ENCODE peak calls at places on chromosomes 6 and 20, in four cellular contexts. One of them, this sample, is unnamed.
A peak's percentile ranks its signal among the peaks of the same experiment; 100 is the strongest.

GRCh38 chr6:85126448-85127178 is 323.3 kb upstream of the NT5E start:
- DNase-seq in HepG2: peak; percentile 52
- DNase-seq in H1: peak; percentile 31
- DNase-seq in K562: peak; percentile 39
- DNase-seq in this sample: peak; percentile 73

GRCh38 chr20:36506253-36506652 is 35.1 kb upstream of the MYL9 start:
- DNase-seq in HepG2: peak; percentile 63
- DNase-seq in H1: no peak
- DNase-seq in K562: peak; percentile 30
- DNase-seq in this sample: peak; percentile 44

GRCh38 chr6:75204222-75204958 is 1.5 kb downstream of the COL12A1 start:
- DNase-seq in HepG2: peak; percentile 40
- DNase-seq in H1: no peak
- DNase-seq in K562: peak; percentile 26
- DNase-seq in this sample: peak; percentile 67

GRCh38 chr6:87078983-87079616 is 15.8 kb downstream of the CGA start:
- DNase-seq in HepG2: peak; percentile 71
- DNase-seq in H1: peak; percentile 51
- DNase-seq in K562: peak; percentile 77
- DNase-seq in this sample: peak; percentile 70

GRCh38 chr20:63627700-63628245 is 872 bp upstream of the GMEB2 start:
- DNase-seq in HepG2: no peak
- DNase-seq in H1: no peak
- DNase-seq in K562: peak; percentile 26
- DNase-seq in this sample: no peak

GRCh38 chr6:57305754-57306153 is 11.7 kb upstream of the PRIM2 start:
- DNase-seq in HepG2: no peak
- DNase-seq in H1: no peak
- DNase-seq in K562: no peak
- DNase-seq in this sample: no peak

GRCh38 chr6:122755901-122756300 is 23.6 kb upstream of the FABP7 start:
- DNase-seq in HepG2: no peak
- DNase-seq in H1: peak; percentile 84
- DNase-seq in K562: no peak
- DNase-seq in this sample: no peak

GRCh38 chr6:9020001-9020400 is 584.7 kb upstream of the SLC35B3 start:
- DNase-seq in HepG2: no peak
- DNase-seq in H1: no peak
- DNase-seq in K562: no peak
- DNase-seq in this sample: no peak

GRCh38 chr6:170489836-170490235 is 63.3 kb downstream of the PSMB1 start:
- DNase-seq in HepG2: no peak
- DNase-seq in H1: no peak
- DNase-seq in K562: no peak
- DNase-seq in this sample: no peak

GRCh38 chr6:83815631-83816030 is 37.5 kb upstream of the RIPPLY2 start:
- DNase-seq in HepG2: no peak
- DNase-seq in H1: no peak
- DNase-seq in K562: no peak
- DNase-seq in this sample: no peak

GRCh38 chr20:22686097-22686496 is 101.7 kb upstream of the FOXA2 start:
- DNase-seq in HepG2: peak; percentile 32
- DNase-seq in H1: peak; percentile 33
- DNase-seq in K562: peak; percentile 44
- DNase-seq in this sample: peak; percentile 80

GRCh38 chr6:115665310-115665709 is 395.4 kb downstream of the FRK start:
- DNase-seq in HepG2: no peak
- DNase-seq in H1: no peak
- DNase-seq in K562: no peak
- DNase-seq in this sample: no peak

GRCh38 chr6:112018619-112019416 is 35.1 kb upstream of the CCN6 start:
- DNase-seq in HepG2: peak; percentile 87
- DNase-seq in H1: no peak
- DNase-seq in K562: no peak
- DNase-seq in this sample: no peak

GRCh38 chr20:48010623-48011022 is 225.3 kb upstream of the SULF2 start:
- DNase-seq in HepG2: no peak
- DNase-seq in H1: no peak
- DNase-seq in K562: no peak
- DNase-seq in this sample: no peak

GRCh38 chr20:48006036-48006833 is 221.0 kb upstream of the SULF2 start:
- DNase-seq in HepG2: no peak
- DNase-seq in H1: no peak
- DNase-seq in K562: no peak
- DNase-seq in this sample: no peak

GRCh38 chr20:48011025-48011424 is 225.7 kb upstream of the SULF2 start:
- DNase-seq in HepG2: no peak
- DNase-seq in H1: no peak
- DNase-seq in K562: no peak
- DNase-seq in this sample: no peak

GRCh38 chr20:48007356-48007755 is 222.1 kb upstream of the SULF2 start:
- DNase-seq in HepG2: no peak
- DNase-seq in H1: no peak
- DNase-seq in K562: no peak
- DNase-seq in this sample: no peak

GRCh38 chr20:48008850-48009535 is 223.7 kb upstream of the SULF2 start:
- DNase-seq in HepG2: no peak
- DNase-seq in H1: no peak
- DNase-seq in K562: no peak
- DNase-seq in this sample: no peak
- TF ChIP-seq RNF2 in HepG2: no peak
- TF ChIP-seq RNF2 in H1: no peak
- TF ChIP-seq RNF2 in K562: no peak
- TF ChIP-seq RNF2 in this sample: no peak

GRCh38 chr6:88780714-88781389 is 182.6 kb downstream of the RNGTT start:
- DNase-seq in HepG2: peak; percentile 60
- DNase-seq in H1: peak; percentile 60
- DNase-seq in K562: peak; percentile 50
- DNase-seq in this sample: peak; percentile 61

DNA sequence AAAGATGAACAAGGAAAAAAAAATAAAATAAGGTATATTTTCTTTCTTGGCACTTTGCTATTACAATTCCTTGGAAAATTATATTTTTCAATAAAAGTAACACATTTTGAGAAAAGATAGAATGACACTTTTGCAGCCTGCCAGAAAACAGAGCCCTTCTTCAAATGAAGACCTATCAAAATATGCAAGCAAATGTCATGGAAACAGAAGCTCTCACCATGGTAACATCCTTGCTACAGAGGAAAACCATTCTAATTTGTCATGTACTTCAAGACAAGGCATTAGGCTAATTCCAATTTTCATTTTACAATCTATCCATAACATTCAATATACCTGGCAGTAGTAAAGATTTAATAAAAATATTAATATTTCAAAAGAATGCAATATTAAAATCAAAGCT is 177.9 kb downstream of the RNGTT start:
- DNase-seq in HepG2: no peak
- DNase-seq in H1: no peak
- DNase-seq in K562: no peak
- DNase-seq in this sample: no peak
- TF ChIP-seq RNF2 in HepG2: no peak
- TF ChIP-seq RNF2 in H1: no peak
- TF ChIP-seq RNF2 in K562: no peak
- TF ChIP-seq RNF2 in this sample: no peak

GRCh38 chr20:4661191-4661590 is 60.5 kb upstream of the PRND start:
- DNase-seq in HepG2: no peak
- DNase-seq in H1: no peak
- DNase-seq in K562: peak; percentile 8
- DNase-seq in this sample: no peak
- TF ChIP-seq RNF2 in HepG2: no peak
- TF ChIP-seq RNF2 in H1: no peak
- TF ChIP-seq RNF2 in K562: no peak
- TF ChIP-seq RNF2 in this sample: no peak

DNA sequence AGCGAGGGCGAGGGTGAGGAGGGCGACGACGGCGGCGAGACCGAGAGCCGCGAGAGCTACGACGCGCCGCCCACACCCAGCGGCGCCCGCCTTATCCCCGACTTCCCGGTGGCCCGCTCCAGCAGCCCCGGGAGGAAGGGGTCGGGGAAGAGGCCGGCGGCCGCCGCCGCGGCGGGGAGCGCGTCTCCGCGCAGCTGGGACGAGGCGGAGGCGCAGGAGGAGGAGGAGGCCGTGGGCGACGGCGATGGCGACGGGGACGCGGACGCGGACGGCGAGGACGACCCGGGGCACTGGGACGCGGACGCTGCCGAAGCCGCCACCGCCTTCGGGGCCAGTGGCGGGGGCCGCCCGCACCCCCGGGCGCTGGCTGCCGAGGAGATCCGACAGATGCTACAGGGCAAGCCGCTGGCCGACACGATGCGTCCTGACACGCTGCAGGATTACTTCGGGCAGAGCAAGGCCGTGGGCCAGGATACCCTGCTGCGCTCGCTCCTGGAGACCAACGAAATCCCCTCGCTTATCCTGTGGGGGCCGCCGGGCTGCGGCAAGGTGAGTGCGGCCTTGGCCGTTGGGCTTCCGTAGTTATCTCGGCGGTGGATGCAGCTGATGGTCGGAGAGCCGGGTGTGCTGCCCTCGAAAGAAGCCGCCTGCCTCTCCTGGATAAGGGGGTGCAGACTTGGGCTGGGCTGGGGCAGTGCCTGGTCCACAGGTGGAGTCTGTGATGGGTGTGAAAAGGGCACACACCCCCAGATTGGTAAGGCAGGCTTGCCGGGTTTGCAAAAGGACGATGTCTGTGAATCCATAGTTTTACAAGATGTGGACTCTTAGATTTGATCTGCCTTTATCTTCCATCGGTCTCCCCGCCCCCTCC is 938 bp downstream of the WRNIP1 start:
- DNase-seq in HepG2: no peak
- DNase-seq in H1: no peak
- DNase-seq in K562: no peak
- DNase-seq in this sample: peak; percentile 23
- TF ChIP-seq RNF2 in HepG2: no peak
- TF ChIP-seq RNF2 in H1: no peak
- TF ChIP-seq RNF2 in K562: no peak
- TF ChIP-seq RNF2 in this sample: no peak

GRCh38 chr6:37525460-37526357 is 26.0 kb upstream of the CCDC167 start:
- DNase-seq in HepG2: no peak
- DNase-seq in H1: no peak
- DNase-seq in K562: peak; percentile 77
- DNase-seq in this sample: no peak
- TF ChIP-seq RNF2 in HepG2: no peak
- TF ChIP-seq RNF2 in H1: no peak
- TF ChIP-seq RNF2 in K562: no peak
- TF ChIP-seq RNF2 in this sample: no peak

This sample was measured in A549.